ENCODE peak calls at places on chromosomes 5 and 9, in eight cellular contexts. N is dorsolateral prefrontal cortex; E is heart left ventricle; U is effector memory CD4-positive, alpha-beta T cell; Y is osteoblast; Q is uterus; X is tibial nerve; Z is CD8-positive, alpha-beta T cell. F is an unnamed sample.

GRCh38 chr5:126525630-126526245 is 69.3 kb downstream of the ALDH7A1 start:
- DNase-seq in Y (peak), Z (no peak), X (peak), E (peak), N (no peak), Q (peak), U (no peak), F (no peak)

GRCh38 chr9:34380511-34381315 is 4.0 kb upstream of the MYORG start:
- DNase-seq in N (peak), E (peak), U (peak), Y (peak), Z (peak), X (peak), Q (peak), F (peak)

GRCh38 chr5:43416233-43416987 is 4.2 kb upstream of the CCL28 start:
- DNase-seq in Z (no peak), U (no peak), E (no peak), X (no peak), Q (no peak), Y (no peak), N (no peak), F (no peak)

GRCh38 chr5:163360681-163361080 is 76.7 kb upstream of the CCNG1 start:
- DNase-seq in Z (no peak), E (no peak), X (no peak), Q (no peak), N (no peak), Y (no peak), U (no peak), F (no peak)

GRCh38 chr5:179973391-179973790 is 65.7 kb upstream of the TBC1D9B start:
- DNase-seq in X (no peak), Y (no peak), U (no peak), Q (no peak), E (no peak), N (no peak), Z (no peak), F (no peak)

GRCh38 chr5:118405650-118406061 is 582.7 kb downstream of the DTWD2 start:
- DNase-seq in E (peak), Z (no peak), U (no peak), X (no peak), N (peak), Q (no peak), Y (no peak), F (no peak)

GRCh38 chr5:149397530-149397929 is 18.4 kb upstream of the IL17B start:
- DNase-seq in X (no peak), Z (no peak), E (no peak), Y (peak), Q (peak), N (no peak), U (no peak), F (no peak)

GRCh38 chr5:180140627-180141006 is 68.4 kb downstream of the RASGEF1C start:
- DNase-seq in Z (no peak), X (no peak), N (no peak), U (no peak), E (no peak), Q (no peak), Y (peak), F (no peak)

GRCh38 chr9:116998305-116998704 is 311.2 kb downstream of the TRIM32 start:
- DNase-seq in Q (no peak), X (no peak), U (no peak), Z (no peak), Y (no peak), E (no peak), N (no peak), F (no peak)

GRCh38 chr9:16505159-16505558 is 365.3 kb downstream of the BNC2 start:
- DNase-seq in X (no peak), E (no peak), U (no peak), Q (no peak), Z (no peak), Y (no peak), N (no peak), F (no peak)

GRCh38 chr9:34771023-34771422 is 61.1 kb upstream of the CCL21 start:
- DNase-seq in Q (no peak), U (no peak), X (no peak), Z (no peak), Y (no peak), N (no peak), E (no peak), F (no peak)

GRCh38 chr5:59062986-59063683 is 480.3 kb downstream of the RAB3C start:
- DNase-seq in N (no peak), E (no peak), Q (no peak), U (no peak), Y (no peak), Z (no peak), X (no peak), F (no peak)

GRCh38 chr9:84993105-84993504 is 323.6 kb downstream of the NTRK2 start:
- DNase-seq in N (no peak), Z (no peak), Q (no peak), X (no peak), U (no peak), E (no peak), Y (no peak), F (no peak)

GRCh38 chr9:100379862-100380261 is 27.1 kb upstream of the TEX10 start:
- DNase-seq in Y (peak), U (no peak), N (no peak), E (no peak), X (no peak), Z (no peak), Q (no peak), F (no peak)

GRCh38 chr5:159928122-159928960 is 12.1 kb downstream of the ADRA1B start:
- DNase-seq in X (no peak), N (no peak), E (peak), Z (no peak), U (no peak), Y (peak), Q (no peak), F (no peak)

GRCh38 chr5:9924614-9925013 is 294.5 kb upstream of the TAS2R1 start:
- DNase-seq in Z (no peak), E (no peak), Y (peak), N (no peak), U (no peak), X (no peak), Q (no peak), F (no peak)

GRCh38 chr9:95425910-95426551 is 90.7 kb downstream of the PTCH1 start:
- DNase-seq in Q (no peak), N (no peak), Z (no peak), U (no peak), X (no peak), E (no peak), Y (peak), F (no peak)
- H3K27ac ChIP-seq in Q (no peak), N (no peak), Z (no peak), U (no peak), X (peak), E (peak), Y (no peak), F (no peak)

GRCh38 chr9:31608881-31609280 is 775.6 kb upstream of the ACO1 start:
- DNase-seq in N (no peak), X (no peak), Z (no peak), U (no peak), E (no peak), Y (no peak), Q (no peak), F (no peak)

GRCh38 chr9:31604516-31604915 is 779.9 kb upstream of the ACO1 start:
- DNase-seq in E (no peak), Y (no peak), X (no peak), N (no peak), Z (no peak), U (no peak), Q (no peak), F (no peak)

GRCh38 chr9:31606678-31607077 is 777.8 kb upstream of the ACO1 start:
- DNase-seq in N (no peak), U (no peak), X (no peak), E (no peak), Q (no peak), Z (no peak), Y (no peak), F (no peak)

GRCh38 chr9:31605164-31605563 is 779.3 kb upstream of the ACO1 start:
- DNase-seq in U (no peak), X (no peak), Z (no peak), Q (no peak), N (no peak), Y (no peak), E (no peak), F (no peak)

DNA sequence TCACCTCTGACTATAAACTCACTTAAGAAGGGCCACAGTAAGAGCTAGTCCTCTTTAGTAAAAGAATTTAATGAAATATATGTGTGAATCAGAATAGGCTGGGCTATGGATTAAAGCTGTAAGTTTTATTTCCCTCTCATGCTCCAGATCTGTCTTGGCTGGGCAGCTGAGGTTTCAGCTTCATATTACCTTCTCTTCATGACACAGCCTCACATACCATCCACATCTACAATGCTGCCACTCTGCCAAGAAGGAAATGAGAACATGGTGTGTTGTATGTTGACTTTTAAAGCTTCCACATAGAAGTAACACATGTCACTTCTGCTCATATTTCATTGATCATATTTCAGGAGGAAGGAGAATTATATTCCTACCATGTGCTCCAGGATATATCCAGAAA is 776.0 kb upstream of the ACO1 start:
- DNase-seq in X (no peak), Q (no peak), N (no peak), U (no peak), Y (peak), Z (no peak), E (no peak), F (no peak)
- H3K27ac ChIP-seq in X (no peak), Q (no peak), N (no peak), U (no peak), Y (no peak), Z (no peak), E (no peak), F (no peak)

GRCh38 chr5:155140646-155141045 is 127.1 kb downstream of the KIF4B start:
- DNase-seq in X (no peak), U (no peak), Y (no peak), Q (no peak), E (no peak), Z (no peak), N (no peak), F (no peak)
- H3K27ac ChIP-seq in X (no peak), U (no peak), Y (no peak), Q (no peak), E (no peak), Z (no peak), N (no peak), F (no peak)

GRCh38 chr5:95816341-95816740 is 6.2 kb downstream of the GLRX start:
- DNase-seq in E (no peak), X (no peak), U (no peak), Z (no peak), Y (no peak), Q (no peak), N (no peak), F (no peak)

GRCh38 chr5:95821110-95822021 is 1.2 kb downstream of the GLRX start:
- DNase-seq in U (no peak), Z (no peak), Q (no peak), Y (no peak), N (no peak), E (no peak), X (no peak), F (no peak)

GRCh38 chr5:95817430-95817829 is 5.1 kb downstream of the GLRX start:
- DNase-seq in Q (no peak), Y (peak), U (peak), E (no peak), Z (peak), N (no peak), X (no peak), F (no peak)

GRCh38 chr5:95816803-95817202 is 5.7 kb downstream of the GLRX start:
- DNase-seq in Y (no peak), U (no peak), N (no peak), E (no peak), Z (no peak), Q (no peak), X (no peak), F (no peak)

DNA sequence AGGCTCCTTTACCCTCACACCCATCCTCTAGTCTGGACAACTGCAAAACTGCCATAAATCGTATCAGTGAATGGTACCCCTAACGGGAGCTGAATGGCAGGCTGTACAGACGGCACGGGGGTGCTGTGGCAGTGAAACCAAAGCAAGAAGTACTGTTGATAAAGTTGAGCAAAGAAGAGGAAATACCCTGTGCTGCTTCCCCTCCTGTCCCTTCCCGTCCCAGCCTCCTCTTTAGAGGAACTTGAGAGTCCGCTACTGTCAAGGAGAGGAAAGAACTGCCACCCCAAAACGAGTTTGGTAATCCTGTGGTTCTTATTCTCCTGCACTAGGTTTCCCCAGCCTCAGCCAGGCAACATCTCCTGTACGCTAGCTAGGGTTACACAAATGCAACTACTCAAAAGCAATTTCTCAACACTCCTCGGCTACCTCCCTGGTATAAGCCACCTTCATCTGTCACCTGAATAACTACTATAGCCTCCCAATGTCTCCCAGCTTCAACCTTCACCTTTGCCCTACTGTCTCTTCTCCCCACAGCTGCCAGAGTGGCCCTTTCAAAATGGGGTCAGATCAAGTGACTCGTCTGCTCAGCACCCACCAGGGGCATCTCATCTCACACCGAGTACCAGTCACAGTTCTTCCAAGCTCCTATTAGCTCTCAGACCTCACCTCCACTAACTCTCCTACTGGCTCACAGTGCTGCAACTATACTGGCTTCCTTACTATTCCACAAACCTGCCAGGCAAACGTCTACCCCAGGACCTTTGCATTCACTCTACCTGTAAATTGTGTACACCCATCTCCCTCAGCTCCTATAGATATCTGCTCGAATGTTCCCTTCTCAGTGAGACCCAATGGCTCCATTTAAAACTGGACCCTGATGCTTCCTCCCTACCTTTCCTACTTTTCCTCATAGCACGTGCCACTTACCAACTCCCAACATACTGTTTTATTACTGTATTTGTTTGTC is 4.1 kb downstream of the GLRX start:
- DNase-seq in Y (no peak), E (no peak), U (no peak), Q (no peak), N (no peak), X (no peak), Z (peak), F (no peak)
- H3K27ac ChIP-seq in Y (peak), E (peak), U (peak), Q (no peak), N (no peak), X (no peak), Z (peak), F (no peak)

GRCh38 chr9:114516913-114517312 is 11.6 kb upstream of the WHRN start:
- DNase-seq in N (no peak), Z (no peak), Y (peak), X (no peak), U (no peak), E (no peak), Q (no peak), F (no peak)
- H3K27ac ChIP-seq in N (no peak), Z (no peak), Y (no peak), X (no peak), U (no peak), E (no peak), Q (no peak), F (no peak)

DNA sequence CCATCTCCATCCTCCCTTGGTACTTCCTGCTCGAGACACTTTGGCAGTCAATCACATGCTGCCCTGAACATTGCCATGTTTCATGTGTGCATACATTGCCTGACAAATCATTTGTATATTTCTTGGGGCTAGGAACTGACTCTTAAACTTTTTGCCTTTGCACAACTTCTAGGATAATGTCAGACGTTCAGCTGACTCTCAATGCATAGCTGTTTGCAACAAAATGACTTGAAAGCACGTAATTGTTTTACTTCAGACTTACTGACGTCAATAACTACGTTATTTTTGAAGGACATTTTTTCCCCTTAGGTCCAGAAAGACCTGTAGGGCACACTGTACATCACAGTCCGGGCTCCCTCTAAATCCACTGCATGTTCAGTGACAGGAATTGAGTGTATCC is 37.4 kb upstream of the DAB2 start:
- DNase-seq in Q (no peak), Z (no peak), E (no peak), X (no peak), Y (no peak), U (no peak), N (no peak), F (no peak)
- H3K27ac ChIP-seq in Q (no peak), Z (no peak), E (no peak), X (no peak), Y (no peak), U (no peak), N (no peak), F (no peak)

DNA sequence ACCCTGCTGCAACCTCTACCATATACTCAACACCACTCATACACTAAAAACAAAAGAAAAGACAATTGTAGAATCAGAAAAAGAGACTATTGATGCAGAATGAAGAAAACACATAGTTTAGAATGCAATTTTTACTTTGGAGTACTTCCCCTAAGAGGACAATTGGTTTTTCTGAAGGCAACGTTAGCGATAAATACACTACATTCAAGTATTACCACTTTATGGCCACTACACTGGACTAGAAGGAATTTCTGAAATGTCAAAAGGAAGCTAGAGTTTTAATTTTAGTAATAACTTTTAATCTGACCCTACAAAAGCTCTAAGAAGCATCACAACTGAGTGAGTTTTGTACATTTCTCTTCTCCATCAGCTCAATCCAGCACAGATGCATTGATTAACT is 24.7 kb downstream of the PUM3 start:
- DNase-seq in U (no peak), N (no peak), Z (no peak), X (no peak), Q (no peak), E (no peak), Y (no peak), F (no peak)
- H3K27ac ChIP-seq in U (no peak), N (no peak), Z (no peak), X (no peak), Q (peak), E (peak), Y (peak), F (no peak)

DNA sequence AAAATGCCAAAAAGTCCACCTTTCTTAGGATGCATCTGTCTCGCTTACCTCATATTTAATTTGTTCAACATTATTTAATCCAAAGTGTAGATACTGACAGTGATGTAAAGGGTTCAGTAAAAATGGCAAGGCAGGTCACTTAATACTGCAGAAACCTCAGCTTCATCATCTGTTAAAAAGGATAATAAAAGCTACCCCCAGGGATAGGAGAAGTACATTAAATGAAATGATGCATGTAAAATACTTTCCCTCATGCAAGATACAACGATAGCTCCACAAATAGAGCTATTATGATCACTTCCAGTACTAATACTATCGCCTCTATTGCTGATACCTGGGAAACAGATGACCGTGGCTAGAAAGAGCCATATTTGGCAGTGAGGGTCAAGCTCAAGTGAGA is 82.9 kb downstream of the SLC1A1 start:
- DNase-seq in E (no peak), U (no peak), Q (no peak), Y (no peak), Z (no peak), X (no peak), N (no peak), F (no peak)
- H3K27ac ChIP-seq in E (no peak), U (no peak), Q (no peak), Y (no peak), Z (no peak), X (no peak), N (no peak), F (no peak)